ENCODE peak calls at places on chromosomes 12 and 14, in eight cellular contexts. G, E, J, W, L, M, V and O are unnamed samples.

GRCh38 chr14:20456971-20457370 is 1.9 kb downstream of the APEX1 start:
- DNase-seq in G (no peak), E (peak; percentile 63), J (peak; percentile 16), W (no peak), L (no peak), M (no peak), V (no peak), O (no peak)

GRCh38 chr12:3130053-3130805 is 53.0 kb downstream of the TSPAN9 start:
- DNase-seq in G (no peak), E (peak; percentile 75), J (no peak), W (no peak), L (no peak), M (no peak), V (no peak), O (no peak)

GRCh38 chr12:15522574-15523187 is 200.4 kb downstream of the PTPRO start:
- DNase-seq in G (no peak), E (no peak), J (peak; percentile 25), W (no peak), L (no peak), M (peak; percentile 38), V (no peak), O (no peak)

GRCh38 chr14:73753887-73754880 is 40.0 kb upstream of the PNMA1 start:
- DNase-seq in G (no peak), E (no peak), J (peak; percentile 56), W (no peak), L (peak; percentile 67), M (no peak), V (no peak), O (no peak)

GRCh38 chr14:106844608-106845285 is 1318.4 kb downstream of the TMEM121 start:
- DNase-seq in G (peak; percentile 70), E (peak; percentile 85), J (peak; percentile 79), W (peak; percentile 68), L (no peak), M (peak; percentile 44), V (peak; percentile 83), O (no peak)

GRCh38 chr14:104249706-104250105 is 111.3 kb downstream of the KIF26A start:
- DNase-seq in G (no peak), E (peak; percentile 68), J (no peak), W (no peak), L (no peak), M (no peak), V (peak; percentile 11), O (no peak)

GRCh38 chr14:105311838-105312237 is 2.7 kb upstream of the PACS2 start:
- DNase-seq in G (no peak), E (no peak), J (no peak), W (no peak), L (no peak), M (no peak), V (no peak), O (no peak)

GRCh38 chr14:34851395-34851794 is 23.8 kb downstream of the BAZ1A start:
- DNase-seq in G (no peak), E (no peak), J (no peak), W (no peak), L (peak; percentile 38), M (no peak), V (no peak), O (no peak)

GRCh38 chr12:2586159-2587035 is 208.4 kb upstream of the FKBP4 start:
- DNase-seq in G (no peak), E (no peak), J (no peak), W (no peak), L (no peak), M (no peak), V (no peak), O (no peak)

GRCh38 chr14:100187247-100187833 is 27.9 kb upstream of the DEGS2 start:
- DNase-seq in G (no peak), E (no peak), J (no peak), W (no peak), L (no peak), M (no peak), V (no peak), O (no peak)

GRCh38 chr12:96392397-96392796 is 7.8 kb downstream of the CDK17 start:
- DNase-seq in G (no peak), E (no peak), J (no peak), W (no peak), L (no peak), M (no peak), V (no peak), O (no peak)

GRCh38 chr12:22981711-22982110 is 356.7 kb downstream of the ETNK1 start:
- DNase-seq in G (no peak), E (no peak), J (no peak), W (no peak), L (no peak), M (no peak), V (no peak), O (no peak)

GRCh38 chr12:1122803-1123202 is 131.8 kb downstream of the ERC1 start:
- DNase-seq in G (no peak), E (no peak), J (no peak), W (no peak), L (no peak), M (no peak), V (no peak), O (no peak)

GRCh38 chr12:30884804-30885203 is 41.7 kb upstream of the TSPAN11 start:
- DNase-seq in G (no peak), E (no peak), J (no peak), W (no peak), L (no peak), M (no peak), V (no peak), O (no peak)

GRCh38 chr14:91280129-91280528 is 35.6 kb upstream of the GPR68 start:
- DNase-seq in G (no peak), E (no peak), J (no peak), W (no peak), L (no peak), M (no peak), V (no peak), O (no peak)

GRCh38 chr12:77943466-77943865 is 112.8 kb downstream of the NAV3 start:
- DNase-seq in G (no peak), E (no peak), J (no peak), W (no peak), L (no peak), M (no peak), V (no peak), O (peak; percentile 76)

GRCh38 chr12:77941396-77941795 is 110.7 kb downstream of the NAV3 start:
- DNase-seq in G (no peak), E (no peak), J (no peak), W (no peak), L (no peak), M (no peak), V (no peak), O (no peak)

GRCh38 chr12:77938301-77938700 is 107.6 kb downstream of the NAV3 start:
- DNase-seq in G (no peak), E (no peak), J (no peak), W (no peak), L (no peak), M (no peak), V (no peak), O (no peak)

GRCh38 chr12:77940011-77940423 is 109.3 kb downstream of the NAV3 start:
- DNase-seq in G (no peak), E (no peak), J (no peak), W (no peak), L (peak; percentile 93), M (no peak), V (no peak), O (peak; percentile 48)

DNA sequence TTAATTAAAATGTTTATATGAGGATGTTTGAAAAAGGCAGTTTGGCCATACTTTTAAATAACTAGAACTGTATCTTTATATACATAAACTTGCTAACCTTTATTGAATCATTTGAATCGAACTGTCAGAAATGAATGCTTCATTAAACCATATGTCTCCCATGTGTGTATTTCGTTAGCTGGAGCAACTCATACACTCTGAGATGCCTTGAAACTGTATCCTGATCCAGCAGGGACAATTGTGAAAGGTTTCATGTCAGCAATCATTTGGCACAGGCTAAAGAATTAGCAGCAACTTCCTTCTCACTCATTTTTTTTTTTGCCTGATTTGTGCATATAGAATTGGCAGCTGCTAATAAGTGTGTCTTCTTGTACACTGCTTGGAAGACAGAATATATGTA is 109.9 kb downstream of the NAV3 start:
- DNase-seq in G (no peak), E (no peak), J (no peak), W (no peak), L (no peak), M (no peak), V (no peak), O (peak; percentile 8)
- H3K27ac ChIP-seq in G (no peak overlapping the region), E (no peak overlapping the region), J (no peak overlapping the region), W (no peak overlapping the region), L (peak overlapping the region; percentile 87), M (no peak overlapping the region), V (no peak overlapping the region), O (peak overlapping the region; percentile 90)

DNA sequence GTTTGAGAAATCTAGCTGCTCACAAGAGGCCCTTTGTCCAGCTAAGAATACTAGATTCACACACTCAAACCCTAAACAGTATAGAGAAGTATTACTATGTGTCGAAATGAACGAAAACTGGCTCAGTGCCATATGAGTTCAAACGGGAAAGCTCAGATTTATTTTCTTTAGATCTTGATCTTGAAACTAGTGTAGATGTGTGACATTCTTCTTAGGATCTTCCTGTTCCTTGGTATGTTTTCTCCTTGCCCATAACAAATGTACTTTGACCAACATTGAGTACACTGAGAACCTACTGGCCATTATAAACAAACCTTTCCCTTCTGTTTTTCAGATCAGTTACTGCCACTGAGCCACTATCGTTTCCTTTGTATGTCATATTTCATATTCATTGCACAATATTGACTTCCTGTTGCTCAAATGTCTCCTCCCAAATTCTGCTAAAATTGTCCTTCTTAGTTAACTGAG is 21.3 kb downstream of the MYBPC1 start:
- DNase-seq in G (no peak), E (no peak), J (peak; percentile 19), W (no peak), L (no peak), M (peak; percentile 86), V (no peak), O (no peak)
- H3K27ac ChIP-seq in G (peak overlapping the region; percentile 88), E (no peak overlapping the region), J (no peak overlapping the region), W (peak overlapping the region; percentile 13), L (no peak overlapping the region), M (peak overlapping the region; percentile 74), V (no peak overlapping the region), O (no peak overlapping the region)

DNA sequence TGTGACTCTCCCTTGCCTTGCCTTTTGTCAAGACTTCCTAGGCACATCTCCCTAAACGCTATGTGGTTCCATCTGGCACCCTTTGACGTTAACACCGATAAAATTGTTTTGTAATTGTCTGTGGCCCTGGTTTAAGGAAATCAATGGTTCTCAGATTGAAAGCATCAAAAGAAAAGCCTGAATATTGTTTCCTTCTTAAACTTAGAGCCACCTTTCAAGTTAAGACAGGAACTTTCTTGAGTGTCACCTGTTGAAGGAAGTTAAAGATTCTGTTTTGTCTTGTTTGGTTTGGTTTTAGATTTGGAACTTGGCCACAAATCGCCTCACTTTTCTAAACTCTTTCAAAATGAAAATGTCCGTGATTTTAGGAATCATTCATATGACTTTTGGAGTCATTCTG is 14.8 kb upstream of the DNAH10 start:
- DNase-seq in G (no peak), E (no peak), J (no peak), W (no peak), L (no peak), M (no peak), V (no peak), O (no peak)
- H3K27ac ChIP-seq in G (no peak overlapping the region), E (no peak overlapping the region), J (no peak overlapping the region), W (no peak overlapping the region), L (no peak overlapping the region), M (no peak overlapping the region), V (no peak overlapping the region), O (no peak overlapping the region)

DNA sequence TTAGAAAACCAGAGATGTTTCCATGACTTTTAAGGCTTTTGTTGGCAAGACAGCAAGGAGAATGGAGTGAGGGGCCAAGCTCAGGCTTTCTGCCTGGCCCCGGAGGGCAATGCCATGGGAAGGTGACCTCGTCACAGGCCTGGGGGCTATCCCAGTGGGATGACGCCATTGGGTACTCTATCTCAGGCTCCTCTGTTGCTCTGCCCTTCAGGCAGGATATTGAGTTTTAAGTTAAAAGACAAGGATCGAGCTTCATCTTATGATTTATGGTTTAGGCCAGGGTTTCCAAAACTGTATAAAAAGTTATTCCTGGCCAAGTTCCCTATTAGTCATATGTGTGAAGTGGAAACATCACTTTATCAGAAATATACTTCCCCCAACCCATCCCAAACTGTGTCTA is 127.8 kb downstream of the ZFP36L1 start:
- DNase-seq in G (no peak), E (no peak), J (no peak), W (no peak), L (no peak), M (no peak), V (peak; percentile 24), O (no peak)
- H3K27ac ChIP-seq in G (peak overlapping the region; percentile 51), E (no peak overlapping the region), J (no peak overlapping the region), W (peak overlapping the region; percentile 73), L (no peak overlapping the region), M (no peak overlapping the region), V (peak overlapping the region; percentile 76), O (no peak overlapping the region)